ENCODE peak calls at places on chromosomes 6 and 20, in nine cellular contexts. T is ovary, N is A549, I is upper lobe of right lung, D is endothelial cell of umbilical vein, M is psoas muscle, O is Caco-2, W is left lung, K is heart left ventricle. S is an unnamed sample. For H3K4me1, the result is how much of the 10 kb centered on the place peaks cover.

GRCh38 chr6:150186129-150186898 is 43.5 kb downstream of the PPP1R14C start:
- DNase-seq in N (no peak), K (no peak), I (no peak), O (no peak), M (no peak), D (no peak), W (no peak), T (no peak), S (no peak)

GRCh38 chr6:4348462-4349112 is 213.2 kb upstream of the ECI2 start:
- DNase-seq in D (no peak), M (no peak), T (no peak), O (no peak), W (no peak), N (no peak), K (no peak), I (no peak), S (no peak)

GRCh38 chr20:2729251-2729713 is 36.7 kb downstream of the EBF4 start:
- DNase-seq in D (no peak), O (no peak), T (no peak), N (no peak), W (no peak), I (no peak), M (no peak), K (no peak), S (no peak)

GRCh38 chr20:25278636-25279361 is 30.9 kb downstream of the PYGB start:
- DNase-seq in T (peak), D (no peak), W (peak), M (peak), I (peak), K (peak), N (no peak), O (no peak), S (no peak)

GRCh38 chr6:108661982-108662381 is 101.3 kb downstream of the FOXO3 start:
- DNase-seq in K (no peak), M (no peak), W (no peak), N (no peak), D (no peak), I (no peak), T (no peak), O (no peak), S (no peak)

GRCh38 chr20:32995802-32996201 is 8.4 kb downstream of the SUN5 start:
- DNase-seq in K (no peak), I (no peak), O (no peak), D (no peak), N (no peak), W (no peak), T (no peak), M (no peak), S (no peak)

GRCh38 chr6:1952726-1953360 is 292.6 kb downstream of the GMDS start:
- DNase-seq in M (no peak), W (no peak), D (no peak), N (peak), I (no peak), O (no peak), K (no peak), T (no peak), S (no peak)

GRCh38 chr6:38367231-38367630 is 272.5 kb downstream of the BTBD9 start:
- DNase-seq in I (no peak), W (no peak), O (no peak), M (no peak), T (no peak), D (no peak), N (no peak), K (no peak), S (no peak)

GRCh38 chr6:117555882-117556498 is 46.3 kb downstream of the GOPC start:
- DNase-seq in D (peak), T (no peak), M (no peak), I (no peak), K (no peak), N (no peak), W (no peak), O (peak), S (peak)

GRCh38 chr6:1281746-1282145 is 30.2 kb upstream of the FOXQ1 start:
- DNase-seq in M (no peak), N (no peak), T (no peak), D (no peak), O (no peak), K (no peak), W (no peak), I (no peak), S (no peak)

GRCh38 chr6:97176468-97176867 is 106.5 kb downstream of the MMS22L start:
- DNase-seq in I (no peak), K (no peak), N (no peak), M (no peak), W (no peak), T (no peak), D (no peak), O (no peak), S (no peak)

GRCh38 chr20:58071991-58072390 is 156.5 kb downstream of the ANKRD60 start:
- DNase-seq in M (no peak), I (no peak), K (no peak), W (no peak), D (no peak), N (no peak), O (no peak), T (no peak), S (no peak)

GRCh38 chr6:104969108-104969507 is 12.2 kb downstream of the LIN28B start:
- DNase-seq in N (no peak), D (no peak), O (no peak), W (no peak), T (no peak), I (no peak), K (no peak), M (no peak), S (no peak)

GRCh38 chr20:56359212-56360132 is 698 bp downstream of the FAM210B start:
- DNase-seq in D (peak), M (peak), W (peak), O (peak), T (peak), K (peak), N (peak), I (peak), S (peak)

GRCh38 chr6:42984924-42985475 is 630 bp downstream of the PPP2R5D start:
- DNase-seq in T (no peak), M (no peak), O (peak), N (no peak), K (no peak), W (peak), D (peak), I (no peak), S (peak)

GRCh38 chr20:52340036-52340634 is 148.6 kb upstream of the ZFP64 start:
- DNase-seq in T (no peak), W (no peak), K (no peak), M (no peak), N (peak), O (peak), I (no peak), D (peak), S (peak)

GRCh38 chr6:63816401-63816975 is 180.9 kb downstream of the PHF3 start:
- DNase-seq in T (no peak), D (no peak), K (no peak), W (no peak), N (no peak), O (no peak), M (no peak), I (no peak), S (no peak)

GRCh38 chr6:53887318-53887717 is 92.5 kb downstream of the LRRC1 start:
- DNase-seq in W (no peak), K (no peak), D (no peak), I (no peak), N (no peak), O (no peak), T (no peak), M (no peak), S (no peak)

GRCh38 chr6:150418825-150419594 is 50.2 kb downstream of the IYD start:
- DNase-seq in K (peak), I (peak), W (no peak), M (peak), D (peak), T (peak), N (peak), O (peak), S (peak)

GRCh38 chr6:53326372-53327016 is 22.3 kb downstream of the ELOVL5 start:
- DNase-seq in T (peak), O (no peak), N (peak), M (no peak), K (peak), I (no peak), D (peak), W (no peak), S (peak)

GRCh38 chr6:158340252-158340651 is 28.0 kb downstream of the TULP4 start:
- DNase-seq in M (no peak), N (no peak), T (no peak), W (no peak), I (no peak), D (no peak), K (no peak), O (no peak), S (no peak)

GRCh38 chr6:21003780-21004541 is 469.7 kb downstream of the CDKAL1 start:
- DNase-seq in O (peak), N (peak), D (peak), K (no peak), I (no peak), W (no peak), T (no peak), M (no peak), S (peak)

GRCh38 chr6:104625536-104625935 is 234.2 kb downstream of the HACE1 start:
- DNase-seq in K (no peak), T (no peak), W (no peak), D (no peak), I (no peak), N (peak), O (peak), M (no peak), S (no peak)

GRCh38 chr20:43404880-43405279 is 52.8 kb upstream of the SRSF6 start:
- DNase-seq in N (peak), I (no peak), D (no peak), M (no peak), T (no peak), K (no peak), W (no peak), O (peak), S (peak)

GRCh38 chr6:118650500-118651281 is 700 bp downstream of the CEP85L start:
- DNase-seq in O (no peak), W (peak), D (no peak), I (peak), K (peak), M (peak), N (peak), T (peak), S (peak)

GRCh38 chr6:129493396-129493902 is 216.5 kb downstream of the ARHGAP18 start:
- DNase-seq in O (peak), D (peak), K (no peak), M (no peak), N (no peak), I (no peak), W (no peak), T (no peak), S (no peak)

GRCh38 chr20:49916146-49917002 is 1.0 kb upstream of the SPATA2 start:
- DNase-seq in O (peak), M (no peak), W (no peak), D (peak), N (peak), I (no peak), T (no peak), K (no peak), S (peak)

GRCh38 chr6:146984251-146984924 is 219.8 kb upstream of the STXBP5 start:
- DNase-seq in T (no peak), N (no peak), W (peak), D (no peak), K (no peak), O (peak), I (no peak), M (no peak), S (no peak)

GRCh38 chr20:19025430-19026120 is 186.9 kb upstream of the SLC24A3 start:
- DNase-seq in I (no peak), D (no peak), K (no peak), W (no peak), M (no peak), T (no peak), N (no peak), O (no peak), S (no peak)

GRCh38 chr6:2663123-2663522 is 87.6 kb downstream of the MYLK4 start:
- DNase-seq in I (no peak), O (no peak), M (no peak), K (no peak), D (no peak), T (no peak), W (no peak), N (no peak), S (no peak)

GRCh38 chr6:125751334-125751916 is 2.0 kb downstream of the HEY2 start:
- DNase-seq in W (no peak), I (no peak), O (no peak), M (no peak), D (no peak), T (no peak), N (no peak), K (no peak), S (no peak)

GRCh38 chr20:1491281-1491840 is at the start of gene SIRPB2:
- DNase-seq in N (no peak), O (no peak), K (peak), W (peak), M (no peak), I (peak), D (peak), T (no peak), S (peak)

GRCh38 chr20:58614366-58614765 is 36.7 kb upstream of the STX16 start:
- DNase-seq in N (no peak), I (no peak), O (no peak), M (no peak), K (no peak), T (no peak), D (no peak), W (no peak), S (no peak)

GRCh38 chr20:1888796-1889463 is 6.3 kb upstream of the SIRPA start:
- DNase-seq in I (no peak), O (peak), W (peak), M (peak), T (no peak), N (no peak), K (no peak), D (no peak), S (peak)

GRCh38 chr6:45608252-45608911 is 230.6 kb upstream of the SUPT3H start:
- DNase-seq in N (no peak), M (no peak), T (no peak), O (no peak), I (no peak), W (no peak), K (no peak), D (no peak), S (peak)

GRCh38 chr6:136952714-136953260 is 30.7 kb downstream of the SLC35D3 start:
- DNase-seq in M (no peak), K (no peak), I (no peak), D (no peak), W (no peak), T (no peak), N (no peak), O (no peak), S (peak)

GRCh38 chr20:44166477-44166876 is 20.5 kb downstream of the JPH2 start:
- DNase-seq in O (no peak), N (peak), M (peak), D (no peak), K (peak), W (no peak), T (no peak), I (no peak), S (peak)

GRCh38 chr6:116631379-116631990 is 15.2 kb downstream of the RSPH4A start:
- DNase-seq in N (no peak), W (no peak), O (peak), K (no peak), D (no peak), I (no peak), M (no peak), T (peak), S (no peak)

GRCh38 chr20:48070961-48071645 is 285.8 kb upstream of the SULF2 start:
- DNase-seq in K (no peak), I (no peak), D (no peak), W (no peak), N (no peak), T (peak), O (no peak), M (no peak), S (no peak)

GRCh38 chr6:124964764-124965105 is 2.5 kb downstream of the RNF217 start:
- DNase-seq in W (no peak), O (no peak), D (no peak), N (no peak), I (no peak), T (no peak), K (no peak), M (no peak), S (no peak)

GRCh38 chr6:36610576-36611336 is 16.6 kb downstream of the SRSF3 start:
- DNase-seq in K (no peak), T (no peak), M (no peak), N (no peak), O (no peak), I (peak), D (no peak), W (no peak), S (no peak)
- H3K4me3 ChIP-seq in K (no peak), T (no peak), M (no peak), N (no peak), O (no peak), I (no peak), D (no peak), W (no peak), S (no peak)

GRCh38 chr6:132506869-132507813 is 5.8 kb downstream of the STX7 start:
- DNase-seq in N (no peak), K (no peak), W (no peak), O (no peak), T (no peak), D (no peak), I (no peak), M (no peak), S (no peak)
- H3K4me1 ChIP-seq in N (under half), K (half or more), W (under half), O (under half), T (under half), D (under half), I (under half), M (half or more), S (under half)

DNA sequence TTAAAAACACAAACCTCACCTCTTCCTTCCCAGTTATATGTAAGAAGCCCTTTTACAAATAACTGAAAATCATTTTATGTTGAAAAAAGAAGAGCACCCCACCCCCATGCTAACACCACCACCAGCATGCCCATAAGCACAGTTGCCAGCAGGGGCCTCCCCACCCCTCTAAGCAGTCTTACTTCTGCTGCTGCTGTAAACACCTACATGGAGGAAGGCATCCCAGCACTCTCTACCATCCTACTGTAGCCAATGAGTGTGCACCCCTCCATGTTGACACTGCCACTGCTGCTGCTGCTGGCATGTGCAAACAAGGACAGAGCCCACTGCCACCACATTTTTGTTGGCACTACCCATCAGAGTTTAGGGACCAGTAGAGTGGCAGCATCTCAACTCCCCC is 49.6 kb upstream of the PHIP start:
- DNase-seq in N (peak), D (no peak), T (no peak), M (no peak), W (no peak), O (peak), I (no peak), K (no peak), S (no peak)
- TF ChIP-seq CTCF in N (no peak), D (no peak), T (no peak), M (no peak), W (no peak), O (peak), I (no peak), K (no peak), S (peak)

DNA sequence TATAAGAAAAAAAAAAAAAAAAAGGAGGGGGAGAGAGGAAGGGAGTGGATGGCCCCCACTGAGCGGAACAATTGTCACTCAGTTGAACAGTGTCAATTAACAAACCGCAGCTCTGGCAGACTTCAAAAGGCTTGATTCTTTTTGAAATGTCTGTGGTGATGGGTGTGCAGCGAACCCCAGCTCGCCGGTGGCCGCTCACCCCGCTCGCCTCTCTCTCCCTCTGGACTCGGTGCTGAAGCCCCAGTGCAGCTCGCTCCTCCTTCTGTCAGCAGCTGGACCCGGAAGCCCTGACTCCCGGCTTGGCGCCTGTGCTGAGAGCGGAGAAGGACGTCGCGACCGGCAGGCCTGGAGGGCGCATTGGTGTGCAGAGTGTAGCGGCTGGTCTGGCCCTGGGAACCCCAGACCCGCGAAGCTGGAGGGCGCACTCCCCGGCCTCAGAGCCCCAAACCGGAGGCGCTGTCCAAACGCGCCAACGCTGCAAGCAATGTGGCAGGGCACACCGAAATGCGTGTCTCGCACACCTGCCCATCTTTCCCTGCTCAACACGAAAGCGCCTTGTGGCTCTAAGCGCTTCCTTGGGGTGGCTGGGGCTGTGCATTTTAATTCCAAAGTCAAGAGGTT is 3.4 kb downstream of the LINC00237 start:
- DNase-seq in W (peak), I (peak), N (no peak), D (no peak), O (peak), T (no peak), K (peak), M (peak), S (peak)
- H3K4me3 ChIP-seq in W (no peak), I (peak), N (peak), D (no peak), O (peak), T (peak), K (peak), M (peak), S (peak)

S was measured in A673.